ENCODE peak calls at places on chromosome 16, in nine cellular contexts. One of them, this sample, is unnamed.

GRCh38 chr16:11587643-11588247 is 1.0 kb upstream of the LITAF start:
- DNase-seq in CD4-positive, alpha-beta T cell: no peak
- DNase-seq in AG04449: no peak
- DNase-seq in HFFc6: no peak
- DNase-seq in uterus: no peak
- DNase-seq in heart left ventricle: no peak
- DNase-seq in cardiac muscle cell: no peak
- DNase-seq in WERI-Rb-1: peak; percentile 38
- DNase-seq in cardiac fibroblast: no peak
- DNase-seq in this sample: no peak

GRCh38 chr16:19228057-19228456 is 57.5 kb upstream of the CLEC19A start:
- DNase-seq in CD4-positive, alpha-beta T cell: no peak
- DNase-seq in WERI-Rb-1: no peak
- DNase-seq in HFFc6: no peak
- DNase-seq in AG04449: no peak
- DNase-seq in uterus: no peak
- DNase-seq in heart left ventricle: no peak
- DNase-seq in cardiac muscle cell: no peak
- DNase-seq in cardiac fibroblast: no peak
- DNase-seq in this sample: no peak

GRCh38 chr16:77877712-77878111 is 89.3 kb downstream of the VAT1L start:
- DNase-seq in WERI-Rb-1: no peak
- DNase-seq in heart left ventricle: no peak
- DNase-seq in CD4-positive, alpha-beta T cell: no peak
- DNase-seq in cardiac muscle cell: peak; percentile 65
- DNase-seq in AG04449: no peak
- DNase-seq in HFFc6: no peak
- DNase-seq in uterus: no peak
- DNase-seq in cardiac fibroblast: peak; percentile 73
- DNase-seq in this sample: no peak

GRCh38 chr16:50679266-50679665 is 1.8 kb downstream of the SNX20 start:
- DNase-seq in heart left ventricle: no peak
- DNase-seq in uterus: no peak
- DNase-seq in cardiac muscle cell: no peak
- DNase-seq in WERI-Rb-1: no peak
- DNase-seq in cardiac fibroblast: no peak
- DNase-seq in CD4-positive, alpha-beta T cell: no peak
- DNase-seq in HFFc6: no peak
- DNase-seq in AG04449: no peak
- DNase-seq in this sample: no peak

GRCh38 chr16:67750466-67750865 is 31.4 kb upstream of the GFOD2 start:
- DNase-seq in WERI-Rb-1: no peak
- DNase-seq in cardiac fibroblast: no peak
- DNase-seq in CD4-positive, alpha-beta T cell: no peak
- DNase-seq in uterus: no peak
- DNase-seq in HFFc6: no peak
- DNase-seq in AG04449: no peak
- DNase-seq in heart left ventricle: no peak
- DNase-seq in cardiac muscle cell: no peak
- DNase-seq in this sample: no peak

GRCh38 chr16:28823291-28823718 is 506 bp downstream of the ATXN2L start:
- DNase-seq in uterus: no peak
- DNase-seq in heart left ventricle: no peak
- DNase-seq in HFFc6: no peak
- DNase-seq in CD4-positive, alpha-beta T cell: no peak
- DNase-seq in WERI-Rb-1: no peak
- DNase-seq in cardiac muscle cell: no peak
- DNase-seq in AG04449: no peak
- DNase-seq in cardiac fibroblast: no peak
- DNase-seq in this sample: no peak

GRCh38 chr16:2586241-2586640 is 48.4 kb downstream of the PDPK1 start:
- DNase-seq in cardiac muscle cell: no peak
- DNase-seq in heart left ventricle: no peak
- DNase-seq in WERI-Rb-1: no peak
- DNase-seq in HFFc6: no peak
- DNase-seq in AG04449: no peak
- DNase-seq in uterus: no peak
- DNase-seq in CD4-positive, alpha-beta T cell: no peak
- DNase-seq in cardiac fibroblast: no peak
- DNase-seq in this sample: no peak

GRCh38 chr16:11668590-11669379 is 530 bp downstream of the SNN start:
- DNase-seq in HFFc6: no peak
- DNase-seq in cardiac fibroblast: no peak
- DNase-seq in cardiac muscle cell: no peak
- DNase-seq in uterus: peak; percentile 44
- DNase-seq in AG04449: no peak
- DNase-seq in heart left ventricle: no peak
- DNase-seq in WERI-Rb-1: no peak
- DNase-seq in CD4-positive, alpha-beta T cell: no peak
- DNase-seq in this sample: no peak

GRCh38 chr16:66944054-66944441 is 8.7 kb downstream of the CES2 start:
- DNase-seq in cardiac muscle cell: no peak
- DNase-seq in AG04449: no peak
- DNase-seq in cardiac fibroblast: no peak
- DNase-seq in WERI-Rb-1: no peak
- DNase-seq in uterus: no peak
- DNase-seq in CD4-positive, alpha-beta T cell: no peak
- DNase-seq in heart left ventricle: no peak
- DNase-seq in HFFc6: no peak
- DNase-seq in this sample: no peak

GRCh38 chr16:19223235-19223847 is 55.3 kb downstream of the SYT17 start:
- DNase-seq in cardiac muscle cell: peak; percentile 2
- DNase-seq in CD4-positive, alpha-beta T cell: no peak
- DNase-seq in cardiac fibroblast: peak; percentile 13
- DNase-seq in HFFc6: no peak
- DNase-seq in heart left ventricle: no peak
- DNase-seq in WERI-Rb-1: peak; percentile 59
- DNase-seq in uterus: no peak
- DNase-seq in AG04449: no peak
- DNase-seq in this sample: no peak

GRCh38 chr16:89619880-89620279 is 6.4 kb downstream of the DPEP1 start:
- DNase-seq in cardiac muscle cell: peak; percentile 79
- DNase-seq in CD4-positive, alpha-beta T cell: no peak
- DNase-seq in heart left ventricle: no peak
- DNase-seq in AG04449: no peak
- DNase-seq in uterus: no peak
- DNase-seq in WERI-Rb-1: no peak
- DNase-seq in cardiac fibroblast: no peak
- DNase-seq in HFFc6: no peak
- DNase-seq in this sample: no peak

GRCh38 chr16:22670551-22670970 is 143.4 kb upstream of the HS3ST2 start:
- DNase-seq in AG04449: no peak
- DNase-seq in CD4-positive, alpha-beta T cell: no peak
- DNase-seq in WERI-Rb-1: peak; percentile 32
- DNase-seq in cardiac fibroblast: peak; percentile 18
- DNase-seq in cardiac muscle cell: no peak
- DNase-seq in heart left ventricle: no peak
- DNase-seq in uterus: no peak
- DNase-seq in HFFc6: no peak
- DNase-seq in this sample: no peak

GRCh38 chr16:1167276-1168107 is 14.6 kb downstream of the CACNA1H start:
- DNase-seq in cardiac muscle cell: no peak
- DNase-seq in AG04449: no peak
- DNase-seq in CD4-positive, alpha-beta T cell: no peak
- DNase-seq in cardiac fibroblast: no peak
- DNase-seq in HFFc6: no peak
- DNase-seq in WERI-Rb-1: peak; percentile 82
- DNase-seq in uterus: no peak
- DNase-seq in heart left ventricle: no peak
- DNase-seq in this sample: no peak

GRCh38 chr16:47016700-47017133 is 43.2 kb upstream of the DNAJA2 start:
- DNase-seq in heart left ventricle: no peak
- DNase-seq in HFFc6: no peak
- DNase-seq in uterus: no peak
- DNase-seq in AG04449: no peak
- DNase-seq in cardiac fibroblast: peak; percentile 44
- DNase-seq in WERI-Rb-1: no peak
- DNase-seq in cardiac muscle cell: peak; percentile 36
- DNase-seq in CD4-positive, alpha-beta T cell: no peak
- DNase-seq in this sample: peak; percentile 77

GRCh38 chr16:52515068-52515671 is 31.8 kb downstream of the TOX3 start:
- DNase-seq in WERI-Rb-1: no peak
- DNase-seq in cardiac fibroblast: no peak
- DNase-seq in CD4-positive, alpha-beta T cell: no peak
- DNase-seq in HFFc6: no peak
- DNase-seq in AG04449: no peak
- DNase-seq in heart left ventricle: no peak
- DNase-seq in cardiac muscle cell: no peak
- DNase-seq in uterus: no peak
- DNase-seq in this sample: no peak

GRCh38 chr16:86668136-86668535 is 89.8 kb downstream of the FOXL1 start:
- DNase-seq in heart left ventricle: no peak
- DNase-seq in CD4-positive, alpha-beta T cell: no peak
- DNase-seq in WERI-Rb-1: no peak
- DNase-seq in cardiac muscle cell: peak; percentile 66
- DNase-seq in AG04449: no peak
- DNase-seq in HFFc6: peak; percentile 38
- DNase-seq in cardiac fibroblast: peak; percentile 93
- DNase-seq in uterus: no peak
- DNase-seq in this sample: no peak

GRCh38 chr16:86632206-86632605 is 53.9 kb downstream of the FOXL1 start:
- DNase-seq in heart left ventricle: no peak
- DNase-seq in AG04449: no peak
- DNase-seq in cardiac fibroblast: no peak
- DNase-seq in HFFc6: no peak
- DNase-seq in WERI-Rb-1: no peak
- DNase-seq in uterus: no peak
- DNase-seq in cardiac muscle cell: no peak
- DNase-seq in CD4-positive, alpha-beta T cell: no peak
- DNase-seq in this sample: no peak

GRCh38 chr16:27378871-27379580 is 22.9 kb upstream of the IL21R start:
- DNase-seq in heart left ventricle: no peak
- DNase-seq in cardiac muscle cell: no peak
- DNase-seq in uterus: no peak
- DNase-seq in WERI-Rb-1: no peak
- DNase-seq in HFFc6: no peak
- DNase-seq in CD4-positive, alpha-beta T cell: no peak
- DNase-seq in AG04449: no peak
- DNase-seq in cardiac fibroblast: peak; percentile 24
- DNase-seq in this sample: no peak

GRCh38 chr16:84689126-84689525 is 10.7 kb upstream of the USP10 start:
- DNase-seq in uterus: no peak
- DNase-seq in AG04449: peak; percentile 87
- DNase-seq in CD4-positive, alpha-beta T cell: no peak
- DNase-seq in cardiac fibroblast: peak; percentile 97
- DNase-seq in WERI-Rb-1: peak; percentile 11
- DNase-seq in heart left ventricle: no peak
- DNase-seq in HFFc6: peak; percentile 89
- DNase-seq in cardiac muscle cell: peak; percentile 81
- DNase-seq in this sample: no peak
- TF ChIP-seq CTCF in uterus: no peak
- TF ChIP-seq CTCF in AG04449: no peak
- TF ChIP-seq CTCF in CD4-positive, alpha-beta T cell: no peak
- TF ChIP-seq CTCF in cardiac fibroblast: no peak
- TF ChIP-seq CTCF in WERI-Rb-1: no peak
- TF ChIP-seq CTCF in heart left ventricle: no peak
- TF ChIP-seq CTCF in HFFc6: no peak
- TF ChIP-seq CTCF in cardiac muscle cell: no peak
- TF ChIP-seq CTCF in this sample: no peak

GRCh38 chr16:70018254-70018653 is 67.1 kb downstream of the CLEC18A start:
- DNase-seq in AG04449: no peak
- DNase-seq in HFFc6: no peak
- DNase-seq in cardiac fibroblast: peak; percentile 20
- DNase-seq in uterus: no peak
- DNase-seq in CD4-positive, alpha-beta T cell: peak; percentile 23
- DNase-seq in WERI-Rb-1: peak; percentile 41
- DNase-seq in heart left ventricle: no peak
- DNase-seq in cardiac muscle cell: peak; percentile 2
- DNase-seq in this sample: no peak
- TF ChIP-seq CTCF in AG04449: no peak
- TF ChIP-seq CTCF in HFFc6: peak; percentile 46
- TF ChIP-seq CTCF in cardiac fibroblast: peak; percentile 13
- TF ChIP-seq CTCF in uterus: no peak
- TF ChIP-seq CTCF in CD4-positive, alpha-beta T cell: peak; percentile 45
- TF ChIP-seq CTCF in WERI-Rb-1: peak; percentile 48
- TF ChIP-seq CTCF in heart left ventricle: peak; percentile 19
- TF ChIP-seq CTCF in cardiac muscle cell: no peak
- TF ChIP-seq CTCF in this sample: no peak

GRCh38 chr16:80614908-80615696 is 74.3 kb downstream of the DYNLRB2 start:
- DNase-seq in WERI-Rb-1: no peak
- DNase-seq in heart left ventricle: no peak
- DNase-seq in AG04449: peak; percentile 71
- DNase-seq in uterus: no peak
- DNase-seq in cardiac muscle cell: peak; percentile 69
- DNase-seq in CD4-positive, alpha-beta T cell: no peak
- DNase-seq in cardiac fibroblast: peak; percentile 95
- DNase-seq in HFFc6: peak; percentile 92
- DNase-seq in this sample: no peak
- TF ChIP-seq CTCF in WERI-Rb-1: no peak
- TF ChIP-seq CTCF in heart left ventricle: no peak
- TF ChIP-seq CTCF in AG04449: peak; percentile 26
- TF ChIP-seq CTCF in uterus: no peak
- TF ChIP-seq CTCF in cardiac muscle cell: peak; percentile 12
- TF ChIP-seq CTCF in CD4-positive, alpha-beta T cell: no peak
- TF ChIP-seq CTCF in cardiac fibroblast: peak; percentile 46
- TF ChIP-seq CTCF in HFFc6: peak; percentile 63
- TF ChIP-seq CTCF in this sample: no peak

GRCh38 chr16:76670125-76670857 is 393.1 kb downstream of the CNTNAP4 start:
- DNase-seq in HFFc6: no peak
- DNase-seq in cardiac muscle cell: no peak
- DNase-seq in WERI-Rb-1: no peak
- DNase-seq in uterus: no peak
- DNase-seq in cardiac fibroblast: no peak
- DNase-seq in heart left ventricle: no peak
- DNase-seq in AG04449: no peak
- DNase-seq in CD4-positive, alpha-beta T cell: no peak
- DNase-seq in this sample: no peak

GRCh38 chr16:76665571-76666275 is 388.5 kb downstream of the CNTNAP4 start:
- DNase-seq in cardiac muscle cell: no peak
- DNase-seq in AG04449: no peak
- DNase-seq in WERI-Rb-1: no peak
- DNase-seq in heart left ventricle: no peak
- DNase-seq in cardiac fibroblast: no peak
- DNase-seq in uterus: no peak
- DNase-seq in CD4-positive, alpha-beta T cell: no peak
- DNase-seq in HFFc6: no peak
- DNase-seq in this sample: no peak

GRCh38 chr16:76669288-76669687 is 392.1 kb downstream of the CNTNAP4 start:
- DNase-seq in WERI-Rb-1: no peak
- DNase-seq in heart left ventricle: no peak
- DNase-seq in AG04449: no peak
- DNase-seq in HFFc6: no peak
- DNase-seq in cardiac muscle cell: no peak
- DNase-seq in cardiac fibroblast: no peak
- DNase-seq in CD4-positive, alpha-beta T cell: no peak
- DNase-seq in uterus: no peak
- DNase-seq in this sample: no peak

DNA sequence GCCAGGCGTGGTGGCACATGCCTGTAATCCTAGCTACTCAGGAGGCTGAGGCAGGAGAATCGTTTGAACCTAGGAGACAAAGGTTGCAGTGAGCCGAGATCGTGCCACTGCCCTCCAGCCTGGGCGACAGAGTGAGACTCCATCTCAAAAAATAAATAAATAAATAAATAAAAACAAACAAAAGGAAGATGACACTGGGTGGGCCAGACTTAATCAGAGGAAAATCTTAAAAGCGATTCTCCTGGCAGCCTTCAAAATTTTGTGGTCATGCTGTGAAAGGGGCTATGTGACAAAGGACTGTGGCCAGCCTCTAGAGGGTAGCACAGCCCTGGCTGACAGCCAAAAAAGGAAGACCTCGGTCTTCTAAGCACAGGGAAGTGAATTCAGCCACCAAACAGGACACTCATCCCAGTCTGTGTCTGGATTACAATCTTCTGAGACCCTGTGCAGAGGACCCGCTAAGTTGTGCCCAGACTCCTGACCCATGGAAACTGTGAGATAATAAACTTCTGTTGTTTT is 391.1 kb downstream of the CNTNAP4 start:
- DNase-seq in uterus: no peak
- DNase-seq in cardiac fibroblast: no peak
- DNase-seq in CD4-positive, alpha-beta T cell: no peak
- DNase-seq in HFFc6: no peak
- DNase-seq in heart left ventricle: no peak
- DNase-seq in AG04449: no peak
- DNase-seq in WERI-Rb-1: peak; percentile 47
- DNase-seq in cardiac muscle cell: no peak
- DNase-seq in this sample: no peak
- TF ChIP-seq CTCF in uterus: no peak
- TF ChIP-seq CTCF in cardiac fibroblast: no peak
- TF ChIP-seq CTCF in CD4-positive, alpha-beta T cell: no peak
- TF ChIP-seq CTCF in HFFc6: no peak
- TF ChIP-seq CTCF in heart left ventricle: no peak
- TF ChIP-seq CTCF in AG04449: no peak
- TF ChIP-seq CTCF in WERI-Rb-1: peak; percentile 43
- TF ChIP-seq CTCF in cardiac muscle cell: no peak
- TF ChIP-seq CTCF in this sample: no peak

This sample was measured in CD14-positive monocyte.